ENCODE peak calls at places on chromosomes 5 and 9, in six cellular contexts. One of them, this sample, is unnamed.

GRCh38 chr9:84371737-84372136 is 31.2 kb upstream of the SLC28A3 start:
- DNase-seq in IMR-90: peak
- DNase-seq in neuronal stem cell: no peak
- DNase-seq in H1: no peak
- DNase-seq in mesendoderm: no peak
- DNase-seq in mesenchymal stem cell: peak
- DNase-seq in this sample: no peak

GRCh38 chr9:15972760-15973159 is 419.9 kb downstream of the CCDC171 start:
- DNase-seq in mesendoderm: no peak
- DNase-seq in IMR-90: no peak
- DNase-seq in neuronal stem cell: no peak
- DNase-seq in mesenchymal stem cell: no peak
- DNase-seq in H1: no peak
- DNase-seq in this sample: no peak

GRCh38 chr5:51380603-51381207 is 2.5 kb upstream of the ISL1 start:
- DNase-seq in IMR-90: peak
- DNase-seq in mesenchymal stem cell: peak
- DNase-seq in neuronal stem cell: peak
- DNase-seq in mesendoderm: peak
- DNase-seq in H1: no peak
- DNase-seq in this sample: no peak

GRCh38 chr5:59923465-59923864 is 29.9 kb upstream of the PDE4D start:
- DNase-seq in mesendoderm: peak
- DNase-seq in H1: no peak
- DNase-seq in IMR-90: peak
- DNase-seq in mesenchymal stem cell: peak
- DNase-seq in neuronal stem cell: no peak
- DNase-seq in this sample: no peak

GRCh38 chr5:1788828-1789227 is 10.8 kb downstream of the MRPL36 start:
- DNase-seq in IMR-90: no peak
- DNase-seq in mesendoderm: no peak
- DNase-seq in mesenchymal stem cell: no peak
- DNase-seq in neuronal stem cell: no peak
- DNase-seq in H1: no peak
- DNase-seq in this sample: no peak

GRCh38 chr5:32720295-32720694 is 9.2 kb downstream of the NPR3 start:
- DNase-seq in neuronal stem cell: no peak
- DNase-seq in mesenchymal stem cell: no peak
- DNase-seq in mesendoderm: no peak
- DNase-seq in IMR-90: no peak
- DNase-seq in H1: no peak
- DNase-seq in this sample: no peak

GRCh38 chr9:3783156-3783555 is 257.4 kb upstream of the RFX3 start:
- DNase-seq in neuronal stem cell: no peak
- DNase-seq in mesendoderm: no peak
- DNase-seq in H1: no peak
- DNase-seq in mesenchymal stem cell: peak
- DNase-seq in IMR-90: no peak
- DNase-seq in this sample: no peak

GRCh38 chr5:172791291-172791690 is 20.3 kb upstream of the DUSP1 start:
- DNase-seq in mesendoderm: no peak
- DNase-seq in H1: no peak
- DNase-seq in IMR-90: no peak
- DNase-seq in mesenchymal stem cell: no peak
- DNase-seq in neuronal stem cell: no peak
- DNase-seq in this sample: peak

GRCh38 chr9:137506702-137507171 is 43.5 kb downstream of the PNPLA7 start:
- DNase-seq in H1: no peak
- DNase-seq in neuronal stem cell: no peak
- DNase-seq in mesenchymal stem cell: peak
- DNase-seq in IMR-90: peak
- DNase-seq in mesendoderm: no peak
- DNase-seq in this sample: no peak

GRCh38 chr5:366541-367357 is 45.2 kb downstream of the AHRR start:
- DNase-seq in mesenchymal stem cell: no peak
- DNase-seq in IMR-90: no peak
- DNase-seq in H1: peak
- DNase-seq in mesendoderm: no peak
- DNase-seq in neuronal stem cell: no peak
- DNase-seq in this sample: no peak

GRCh38 chr5:16018970-16019369 is 160.6 kb downstream of the MARCHF11 start:
- DNase-seq in IMR-90: no peak
- DNase-seq in neuronal stem cell: no peak
- DNase-seq in mesendoderm: no peak
- DNase-seq in H1: no peak
- DNase-seq in mesenchymal stem cell: no peak
- DNase-seq in this sample: no peak

GRCh38 chr5:52787600-52788504 is at the start of the genes ITGA1 and PELO:
- DNase-seq in mesenchymal stem cell: peak
- DNase-seq in IMR-90: peak
- DNase-seq in mesendoderm: peak
- DNase-seq in neuronal stem cell: peak
- DNase-seq in H1: peak
- DNase-seq in this sample: peak

GRCh38 chr5:67146574-67146973 is 50.0 kb downstream of the CD180 start:
- DNase-seq in mesenchymal stem cell: peak
- DNase-seq in H1: no peak
- DNase-seq in mesendoderm: no peak
- DNase-seq in IMR-90: peak
- DNase-seq in neuronal stem cell: no peak
- DNase-seq in this sample: no peak

GRCh38 chr5:56357426-56357825 is 124.3 kb upstream of the ANKRD55 start:
- DNase-seq in mesendoderm: peak
- DNase-seq in H1: no peak
- DNase-seq in mesenchymal stem cell: no peak
- DNase-seq in IMR-90: no peak
- DNase-seq in neuronal stem cell: no peak
- DNase-seq in this sample: no peak

GRCh38 chr5:6410421-6410820 is 32.1 kb upstream of the MED10 start:
- DNase-seq in H1: no peak
- DNase-seq in mesendoderm: no peak
- DNase-seq in mesenchymal stem cell: no peak
- DNase-seq in IMR-90: no peak
- DNase-seq in neuronal stem cell: no peak
- DNase-seq in this sample: no peak

GRCh38 chr5:14893351-14893750 is 21.8 kb upstream of the ANKH start:
- DNase-seq in mesendoderm: no peak
- DNase-seq in mesenchymal stem cell: no peak
- DNase-seq in neuronal stem cell: no peak
- DNase-seq in H1: no peak
- DNase-seq in IMR-90: no peak
- DNase-seq in this sample: no peak

GRCh38 chr5:77957-78804 is 13.8 kb upstream of the PLEKHG4B start:
- DNase-seq in mesendoderm: peak
- DNase-seq in H1: no peak
- DNase-seq in mesenchymal stem cell: no peak
- DNase-seq in neuronal stem cell: peak
- DNase-seq in IMR-90: peak
- DNase-seq in this sample: no peak

GRCh38 chr5:156595132-156595787 is 254.8 kb upstream of the PPP1R2B start:
- DNase-seq in H1: no peak
- DNase-seq in neuronal stem cell: no peak
- DNase-seq in IMR-90: no peak
- DNase-seq in mesendoderm: peak
- DNase-seq in mesenchymal stem cell: peak
- DNase-seq in this sample: no peak

GRCh38 chr5:78971998-78972397 is 13.1 kb downstream of the ARSB start:
- DNase-seq in neuronal stem cell: no peak
- DNase-seq in mesenchymal stem cell: no peak
- DNase-seq in IMR-90: no peak
- DNase-seq in mesendoderm: no peak
- DNase-seq in H1: no peak
- DNase-seq in this sample: no peak

GRCh38 chr9:16964228-16964627 is 93.8 kb upstream of the BNC2 start:
- DNase-seq in H1: no peak
- DNase-seq in mesendoderm: peak
- DNase-seq in IMR-90: peak
- DNase-seq in neuronal stem cell: no peak
- DNase-seq in mesenchymal stem cell: peak
- DNase-seq in this sample: no peak

GRCh38 chr5:9408964-9409363 is 136.9 kb downstream of the SEMA5A start:
- DNase-seq in neuronal stem cell: no peak
- DNase-seq in IMR-90: no peak
- DNase-seq in H1: no peak
- DNase-seq in mesendoderm: no peak
- DNase-seq in mesenchymal stem cell: no peak
- DNase-seq in this sample: no peak
- H3K27ac ChIP-seq in neuronal stem cell: no peak
- H3K27ac ChIP-seq in IMR-90: no peak
- H3K27ac ChIP-seq in H1: no peak
- H3K27ac ChIP-seq in mesendoderm: no peak
- H3K27ac ChIP-seq in mesenchymal stem cell: peak
- H3K27ac ChIP-seq in this sample: no peak

GRCh38 chr5:139248826-139249453 is 44.6 kb upstream of the MATR3 start:
- DNase-seq in neuronal stem cell: no peak
- DNase-seq in H1: no peak
- DNase-seq in mesendoderm: no peak
- DNase-seq in mesenchymal stem cell: no peak
- DNase-seq in IMR-90: no peak
- DNase-seq in this sample: no peak

GRCh38 chr5:139243425-139243965 is 45.3 kb upstream of the SIL1 start:
- DNase-seq in H1: no peak
- DNase-seq in mesenchymal stem cell: no peak
- DNase-seq in neuronal stem cell: no peak
- DNase-seq in mesendoderm: no peak
- DNase-seq in IMR-90: peak
- DNase-seq in this sample: no peak

GRCh38 chr5:139246394-139246793 is 47.1 kb upstream of the MATR3 start:
- DNase-seq in H1: no peak
- DNase-seq in neuronal stem cell: no peak
- DNase-seq in IMR-90: peak
- DNase-seq in mesenchymal stem cell: peak
- DNase-seq in mesendoderm: peak
- DNase-seq in this sample: peak

GRCh38 chr5:139241139-139241538 is 43.0 kb upstream of the SIL1 start:
- DNase-seq in mesendoderm: no peak
- DNase-seq in neuronal stem cell: no peak
- DNase-seq in IMR-90: no peak
- DNase-seq in H1: no peak
- DNase-seq in mesenchymal stem cell: no peak
- DNase-seq in this sample: no peak

GRCh38 chr5:139245637-139246335 is 47.6 kb upstream of the SIL1 start:
- DNase-seq in neuronal stem cell: no peak
- DNase-seq in mesenchymal stem cell: no peak
- DNase-seq in H1: no peak
- DNase-seq in mesendoderm: no peak
- DNase-seq in IMR-90: no peak
- DNase-seq in this sample: no peak
- H3K9ac ChIP-seq in neuronal stem cell: no peak
- H3K9ac ChIP-seq in mesenchymal stem cell: peak
- H3K9ac ChIP-seq in H1: no peak
- H3K9ac ChIP-seq in mesendoderm: no peak
- H3K9ac ChIP-seq in IMR-90: no peak
- H3K9ac ChIP-seq in this sample: no peak

GRCh38 chr9:82789155-82789824 is 273.7 kb downstream of the RASEF start:
- DNase-seq in IMR-90: no peak
- DNase-seq in neuronal stem cell: no peak
- DNase-seq in mesenchymal stem cell: no peak
- DNase-seq in H1: no peak
- DNase-seq in mesendoderm: no peak
- DNase-seq in this sample: no peak

GRCh38 chr9:82791685-82792084 is 271.3 kb downstream of the RASEF start:
- DNase-seq in mesenchymal stem cell: no peak
- DNase-seq in IMR-90: no peak
- DNase-seq in mesendoderm: no peak
- DNase-seq in H1: no peak
- DNase-seq in neuronal stem cell: no peak
- DNase-seq in this sample: no peak

DNA sequence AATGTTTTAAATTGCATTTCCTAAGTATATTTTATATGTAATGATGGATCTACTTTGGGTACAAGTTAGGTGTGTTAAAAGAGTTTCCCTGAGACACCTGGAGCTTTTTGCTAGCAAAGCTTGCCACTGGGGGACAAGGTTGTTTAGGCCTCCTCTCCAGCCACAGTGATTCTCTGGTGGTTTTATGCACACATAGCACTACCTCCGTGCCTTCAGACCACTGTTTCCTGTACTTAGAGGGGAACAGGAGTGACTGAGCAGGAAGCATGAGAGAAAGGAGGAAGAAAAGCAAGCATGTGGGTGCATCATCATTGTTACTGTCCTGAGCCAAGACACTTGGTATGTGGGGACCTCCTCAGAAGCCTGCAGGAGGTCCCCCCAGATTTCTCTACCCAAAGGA is 272.1 kb downstream of the RASEF start:
- DNase-seq in mesenchymal stem cell: no peak
- DNase-seq in H1: no peak
- DNase-seq in mesendoderm: no peak
- DNase-seq in neuronal stem cell: no peak
- DNase-seq in IMR-90: no peak
- DNase-seq in this sample: no peak
- H2BK120ac ChIP-seq in mesenchymal stem cell: no peak
- H2BK120ac ChIP-seq in H1: peak
- H2BK120ac ChIP-seq in mesendoderm: no peak
- H2BK120ac ChIP-seq in neuronal stem cell: no peak
- H2BK120ac ChIP-seq in IMR-90: no peak
- H2BK120ac ChIP-seq in this sample: no peak

GRCh38 chr5:160470437-160471341 is 49.0 kb downstream of the PTTG1 start:
- DNase-seq in neuronal stem cell: no peak
- DNase-seq in IMR-90: peak
- DNase-seq in mesendoderm: no peak
- DNase-seq in mesenchymal stem cell: no peak
- DNase-seq in H1: no peak
- DNase-seq in this sample: no peak

GRCh38 chr5:160471761-160472160 is 50.1 kb downstream of the PTTG1 start:
- DNase-seq in mesenchymal stem cell: no peak
- DNase-seq in H1: no peak
- DNase-seq in IMR-90: no peak
- DNase-seq in neuronal stem cell: no peak
- DNase-seq in mesendoderm: no peak
- DNase-seq in this sample: no peak

GRCh38 chr5:160473736-160474483 is 52.3 kb downstream of the PTTG1 start:
- DNase-seq in H1: no peak
- DNase-seq in mesenchymal stem cell: no peak
- DNase-seq in mesendoderm: no peak
- DNase-seq in neuronal stem cell: no peak
- DNase-seq in IMR-90: no peak
- DNase-seq in this sample: no peak

GRCh38 chr5:160469156-160470144 is 47.8 kb downstream of the PTTG1 start:
- DNase-seq in mesendoderm: no peak
- DNase-seq in neuronal stem cell: no peak
- DNase-seq in mesenchymal stem cell: no peak
- DNase-seq in IMR-90: no peak
- DNase-seq in H1: no peak
- DNase-seq in this sample: no peak

GRCh38 chr5:160472482-160472881 is 50.8 kb downstream of the PTTG1 start:
- DNase-seq in IMR-90: no peak
- DNase-seq in H1: no peak
- DNase-seq in neuronal stem cell: no peak
- DNase-seq in mesendoderm: no peak
- DNase-seq in mesenchymal stem cell: no peak
- DNase-seq in this sample: no peak
- H3K27ac ChIP-seq in IMR-90: no peak
- H3K27ac ChIP-seq in H1: no peak
- H3K27ac ChIP-seq in neuronal stem cell: no peak
- H3K27ac ChIP-seq in mesendoderm: no peak
- H3K27ac ChIP-seq in mesenchymal stem cell: no peak
- H3K27ac ChIP-seq in this sample: no peak